ENCODE peak calls at places on chromosomes 13 and 19, in four cellular contexts. One of them, this sample, is unnamed.

GRCh38 chr19:29117926-29118325 is 95.0 kb downstream of the UQCRFS1 start:
- DNase-seq in K562: no peak
- DNase-seq in HCT116: no peak
- DNase-seq in HepG2: no peak
- DNase-seq in this sample: no peak

GRCh38 chr13:26760835-26761582 is 423 bp upstream of the GPR12 start:
- DNase-seq in K562: no peak
- DNase-seq in HCT116: no peak
- DNase-seq in HepG2: no peak
- DNase-seq in this sample: no peak

GRCh38 chr13:32092471-32092870 is 60.9 kb downstream of the FRY start:
- DNase-seq in K562: no peak
- DNase-seq in HCT116: no peak
- DNase-seq in HepG2: no peak
- DNase-seq in this sample: no peak

GRCh38 chr19:39001016-39001415 is 25.5 kb upstream of the FBXO17 start:
- DNase-seq in K562: no peak
- DNase-seq in HCT116: no peak
- DNase-seq in HepG2: no peak
- DNase-seq in this sample: no peak

GRCh38 chr13:39897636-39898035 is 242.2 kb downstream of the COG6 start:
- DNase-seq in K562: no peak
- DNase-seq in HCT116: no peak
- DNase-seq in HepG2: no peak
- DNase-seq in this sample: no peak

GRCh38 chr19:50508850-50509190 is 2.2 kb downstream of the JOSD2 start:
- DNase-seq in K562: no peak
- DNase-seq in HCT116: no peak
- DNase-seq in HepG2: no peak
- DNase-seq in this sample: no peak

GRCh38 chr19:1858412-1859081 is 4.8 kb downstream of the KLF16 start:
- DNase-seq in K562: no peak
- DNase-seq in HCT116: no peak
- DNase-seq in HepG2: no peak
- DNase-seq in this sample: no peak

GRCh38 chr19:34260771-34261173 is 6.4 kb downstream of the GARRE1 start:
- DNase-seq in K562: no peak
- DNase-seq in HCT116: no peak
- DNase-seq in HepG2: no peak
- DNase-seq in this sample: no peak

GRCh38 chr19:17490411-17490810 is 20.1 kb downstream of the SLC27A1 start:
- DNase-seq in K562: no peak
- DNase-seq in HCT116: no peak
- DNase-seq in HepG2: no peak
- DNase-seq in this sample: no peak

GRCh38 chr19:14203258-14203657 is 2.7 kb downstream of the ADGRL1 start:
- DNase-seq in K562: no peak
- DNase-seq in HCT116: no peak
- DNase-seq in HepG2: no peak
- DNase-seq in this sample: no peak

GRCh38 chr13:44583126-44583525 is 7.0 kb upstream of the TSC22D1 start:
- DNase-seq in K562: no peak
- DNase-seq in HCT116: no peak
- DNase-seq in HepG2: no peak
- DNase-seq in this sample: no peak

GRCh38 chr19:57830071-57830602 is at the start of gene ZNF587B:
- DNase-seq in K562: peak
- DNase-seq in HCT116: peak
- DNase-seq in HepG2: peak
- DNase-seq in this sample: no peak

GRCh38 chr19:31591258-31591657 is 242.0 kb upstream of the TSHZ3 start:
- DNase-seq in K562: no peak
- DNase-seq in HCT116: no peak
- DNase-seq in HepG2: no peak
- DNase-seq in this sample: no peak

GRCh38 chr13:62483774-62484173 is 1068.1 kb upstream of the PCDH20 start:
- DNase-seq in K562: no peak
- DNase-seq in HCT116: no peak
- DNase-seq in HepG2: no peak
- DNase-seq in this sample: no peak

GRCh38 chr13:74575729-74576125 is 441.5 kb upstream of the KLF12 start:
- DNase-seq in K562: peak
- DNase-seq in HCT116: no peak
- DNase-seq in HepG2: no peak
- DNase-seq in this sample: no peak

GRCh38 chr13:45781553-45782326 is 69.8 kb downstream of the SIAH3 start:
- DNase-seq in K562: no peak
- DNase-seq in HCT116: no peak
- DNase-seq in HepG2: no peak
- DNase-seq in this sample: no peak

GRCh38 chr13:48505597-48506091 is 27.2 kb downstream of the RCBTB2 start:
- DNase-seq in K562: no peak
- DNase-seq in HCT116: no peak
- DNase-seq in HepG2: no peak
- DNase-seq in this sample: no peak

GRCh38 chr13:23323946-23324709 is 109.4 kb downstream of the SACS start:
- DNase-seq in K562: no peak
- DNase-seq in HCT116: no peak
- DNase-seq in HepG2: no peak
- DNase-seq in this sample: no peak

GRCh38 chr13:80454245-80454644 is 113.3 kb upstream of the SPRY2 start:
- DNase-seq in K562: no peak
- DNase-seq in HCT116: no peak
- DNase-seq in HepG2: no peak
- DNase-seq in this sample: no peak

GRCh38 chr13:92807343-92807742 is 419.3 kb upstream of the GPC6 start:
- DNase-seq in K562: no peak
- DNase-seq in HCT116: no peak
- DNase-seq in HepG2: no peak
- DNase-seq in this sample: no peak

GRCh38 chr13:43908156-43909126 is 28.7 kb downstream of the LACC1 start:
- DNase-seq in K562: no peak
- DNase-seq in HCT116: peak
- DNase-seq in HepG2: peak
- DNase-seq in this sample: peak

GRCh38 chr13:33235078-33235477 is 50.5 kb downstream of the STARD13 start:
- DNase-seq in K562: no peak
- DNase-seq in HCT116: no peak
- DNase-seq in HepG2: peak
- DNase-seq in this sample: no peak

GRCh38 chr13:112836940-112837339 is 132.1 kb upstream of the MCF2L start:
- DNase-seq in K562: no peak
- DNase-seq in HCT116: no peak
- DNase-seq in HepG2: no peak
- DNase-seq in this sample: no peak

GRCh38 chr19:46520616-46521015 is 24.9 kb upstream of the PNMA8B start:
- DNase-seq in K562: peak
- DNase-seq in HCT116: no peak
- DNase-seq in HepG2: no peak
- DNase-seq in this sample: no peak

GRCh38 chr13:77218274-77218673 is 108.6 kb downstream of the MYCBP2 start:
- DNase-seq in K562: no peak
- DNase-seq in HCT116: no peak
- DNase-seq in HepG2: no peak
- DNase-seq in this sample: no peak

GRCh38 chr13:108902557-108903155 is 273.2 kb downstream of the MYO16 start:
- DNase-seq in K562: no peak
- DNase-seq in HCT116: no peak
- DNase-seq in HepG2: no peak
- DNase-seq in this sample: no peak

GRCh38 chr13:67515895-67516294 is 285.8 kb upstream of the PCDH9 start:
- DNase-seq in K562: no peak
- DNase-seq in HCT116: no peak
- DNase-seq in HepG2: no peak
- DNase-seq in this sample: no peak

GRCh38 chr13:106182404-106182803 is 353.1 kb downstream of the EFNB2 start:
- DNase-seq in K562: no peak
- DNase-seq in HCT116: peak
- DNase-seq in HepG2: no peak
- DNase-seq in this sample: no peak

GRCh38 chr19:47778089-47778953 is at the start of gene SELENOW:
- DNase-seq in K562: peak
- DNase-seq in HCT116: peak
- DNase-seq in HepG2: peak
- DNase-seq in this sample: no peak

GRCh38 chr13:20383058-20383457 is 142.6 kb downstream of the CRYL1 start:
- DNase-seq in K562: no peak
- DNase-seq in HCT116: no peak
- DNase-seq in HepG2: no peak
- DNase-seq in this sample: no peak

GRCh38 chr19:13869324-13869723 is 7.6 kb upstream of the NANOS3 start:
- DNase-seq in K562: no peak
- DNase-seq in HCT116: no peak
- DNase-seq in HepG2: no peak
- DNase-seq in this sample: no peak

GRCh38 chr13:104571161-104571889 is 1505.1 kb upstream of the SLC10A2 start:
- DNase-seq in K562: no peak
- DNase-seq in HCT116: peak
- DNase-seq in HepG2: peak
- DNase-seq in this sample: peak

GRCh38 chr19:17555929-17556813 is 722 bp downstream of the COLGALT1 start:
- DNase-seq in K562: peak
- DNase-seq in HCT116: no peak
- DNase-seq in HepG2: no peak
- DNase-seq in this sample: no peak

GRCh38 chr13:51134763-51135365 is 23.8 kb upstream of the C13orf42 start:
- DNase-seq in K562: no peak
- DNase-seq in HCT116: no peak
- DNase-seq in HepG2: no peak
- DNase-seq in this sample: no peak
- TF ChIP-seq CTCF in K562: no peak
- TF ChIP-seq CTCF in HCT116: no peak
- TF ChIP-seq CTCF in HepG2: no peak
- TF ChIP-seq CTCF in this sample: no peak

GRCh38 chr19:41886761-41887710 is 4.1 kb downstream of the ARHGEF1 start:
- DNase-seq in K562: no peak
- DNase-seq in HCT116: no peak
- DNase-seq in HepG2: no peak
- DNase-seq in this sample: no peak
- TF ChIP-seq POLR2AphosphoS5 in K562: no peak
- TF ChIP-seq POLR2AphosphoS5 in HCT116: no peak
- TF ChIP-seq POLR2AphosphoS5 in HepG2: no peak
- TF ChIP-seq POLR2AphosphoS5 in this sample: no peak

DNA sequence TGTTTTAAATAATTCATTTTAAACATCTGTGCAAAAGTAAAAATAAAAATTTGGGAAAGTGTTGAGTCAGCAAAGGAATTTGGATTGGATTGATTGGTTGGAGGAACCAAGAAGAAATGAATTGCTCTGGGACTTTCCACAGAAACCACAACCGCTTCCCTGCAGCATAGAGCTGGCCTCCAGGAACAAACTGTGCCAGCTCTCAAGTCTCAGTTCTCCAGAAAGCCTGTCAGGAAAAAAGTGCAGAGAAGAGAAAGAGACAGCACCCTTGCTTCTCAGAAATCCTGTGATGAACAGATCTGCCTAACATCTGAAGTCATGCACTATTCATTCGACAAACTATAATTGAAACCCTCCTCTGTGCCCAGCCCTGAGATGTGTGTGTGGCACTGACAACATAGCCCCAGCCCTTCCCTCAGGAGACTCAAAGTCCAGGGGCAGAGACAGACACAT is 14.8 kb downstream of the LYPD3 start:
- DNase-seq in K562: no peak
- DNase-seq in HCT116: no peak
- DNase-seq in HepG2: no peak
- DNase-seq in this sample: no peak
- TF ChIP-seq TCF7L2 in K562: no peak
- TF ChIP-seq TCF7L2 in HCT116: no peak
- TF ChIP-seq TCF7L2 in HepG2: no peak
- TF ChIP-seq TCF7L2 in this sample: no peak

GRCh38 chr13:52850396-52851152 is 2.1 kb upstream of the PCDH8 start:
- DNase-seq in K562: no peak
- DNase-seq in HCT116: no peak
- DNase-seq in HepG2: peak
- DNase-seq in this sample: no peak
- TF ChIP-seq CTCF in K562: no peak
- TF ChIP-seq CTCF in HCT116: peak
- TF ChIP-seq CTCF in HepG2: no peak
- TF ChIP-seq CTCF in this sample: peak

DNA sequence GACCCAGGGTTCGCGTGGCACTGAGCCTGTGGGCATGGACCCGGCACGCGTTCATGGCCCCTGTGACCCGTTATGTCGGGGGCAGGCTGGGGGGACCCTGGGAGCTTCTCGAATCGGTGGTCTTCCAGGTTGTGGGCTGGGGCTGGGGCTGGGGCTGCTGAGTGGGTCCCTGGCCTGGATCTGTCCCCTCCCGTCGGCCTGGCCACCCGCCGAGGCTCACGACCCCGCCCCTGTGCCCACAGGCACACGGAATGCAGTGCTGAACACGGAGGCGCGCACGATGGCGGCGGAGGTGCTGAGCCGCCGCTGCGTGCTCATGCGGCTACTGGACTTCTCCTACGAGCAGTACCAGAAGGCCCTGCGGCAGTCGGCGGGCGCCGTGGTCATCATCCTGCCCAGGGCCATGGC is 6.5 kb downstream of the NCLN start:
- DNase-seq in K562: no peak
- DNase-seq in HCT116: no peak
- DNase-seq in HepG2: no peak
- DNase-seq in this sample: no peak
- TF ChIP-seq POLR2AphosphoS5 in K562: no peak
- TF ChIP-seq POLR2AphosphoS5 in HCT116: no peak
- TF ChIP-seq POLR2AphosphoS5 in HepG2: no peak
- TF ChIP-seq POLR2AphosphoS5 in this sample: no peak

DNA sequence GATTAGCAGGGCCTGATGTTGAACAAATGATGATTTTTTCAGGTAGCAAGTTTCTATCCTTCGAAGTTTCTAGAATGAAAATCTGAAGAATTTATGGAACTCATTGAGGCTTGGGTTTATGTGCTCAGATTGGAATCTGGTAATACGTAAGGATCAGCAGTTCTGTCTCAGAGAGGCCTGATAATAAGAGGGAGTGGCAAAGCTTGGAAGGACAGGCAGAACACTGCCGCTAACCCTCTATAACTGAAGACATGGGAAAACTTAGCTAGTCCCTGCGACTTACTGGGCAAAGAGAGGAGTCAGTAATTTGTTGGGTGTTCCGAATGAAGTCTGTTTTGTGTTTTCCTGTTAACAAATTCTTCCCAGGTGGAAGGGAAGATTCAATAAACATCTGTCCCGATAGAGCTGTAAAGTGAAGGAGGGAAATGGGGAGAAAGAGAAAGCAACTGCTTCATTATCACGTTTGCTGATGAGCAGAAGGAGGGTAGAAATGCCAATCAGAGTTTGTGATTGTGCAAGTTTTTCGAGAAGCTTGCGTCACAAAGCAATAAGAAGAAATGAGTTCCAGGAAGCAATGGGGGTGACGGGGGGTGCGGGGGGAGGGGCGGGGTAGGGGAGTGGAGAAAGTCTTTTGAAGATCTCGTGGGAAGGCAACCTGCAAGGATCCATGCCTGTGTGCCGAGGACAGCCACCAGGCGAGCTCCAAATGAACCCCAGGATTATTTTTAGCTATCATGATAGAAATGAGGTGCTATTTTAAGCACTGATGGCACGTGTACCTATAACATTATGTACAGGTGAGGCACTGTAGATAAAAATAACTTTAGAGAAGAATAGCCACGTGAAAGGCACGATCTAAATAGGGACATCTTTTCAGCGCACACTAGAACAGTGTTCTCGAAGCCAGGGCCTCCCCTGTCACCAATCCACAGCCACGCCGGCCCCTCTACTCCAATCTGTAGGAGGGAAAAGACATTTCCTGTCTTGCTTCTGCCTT is 224.1 kb downstream of the FGF9 start:
- DNase-seq in K562: no peak
- DNase-seq in HCT116: no peak
- DNase-seq in HepG2: no peak
- DNase-seq in this sample: no peak
- TF ChIP-seq TCF7L2 in K562: no peak
- TF ChIP-seq TCF7L2 in HCT116: no peak
- TF ChIP-seq TCF7L2 in HepG2: no peak
- TF ChIP-seq TCF7L2 in this sample: no peak

This sample was measured in Panc1.